ENCODE peak calls at places on chromosomes 16 and 17, in five cellular contexts. A is ascending aorta, Q is prostate gland, K is MM.1S, L is tibial artery. Y is an unnamed sample. For H3K4me1, the result is how much of the 10 kb centered on the place peaks cover.

GRCh38 chr16:89478576-89479221 is 11.7 kb downstream of the ANKRD11 start:
- DNase-seq in K (no peak), L (no peak), Q (no peak), A (no peak), Y (no peak)

GRCh38 chr17:61368832-61369468 is 30.7 kb upstream of the TBX2 start:
- DNase-seq in L (no peak), A (no peak), K (no peak), Q (no peak), Y (peak)

GRCh38 chr17:7840875-7841274 is 6.9 kb downstream of the KDM6B start:
- DNase-seq in L (peak), Q (no peak), A (no peak), K (no peak), Y (no peak)

GRCh38 chr17:2243953-2244352 is 59.6 kb downstream of the SMG6 start:
- DNase-seq in Q (no peak), A (peak), L (no peak), K (no peak), Y (no peak)

GRCh38 chr16:30488764-30489595 is 16.4 kb downstream of the ITGAL start:
- DNase-seq in K (no peak), L (no peak), Q (no peak), A (no peak), Y (no peak)

GRCh38 chr17:15123593-15124590 is 141.2 kb downstream of the PMP22 start:
- DNase-seq in Q (no peak), L (no peak), A (no peak), K (no peak), Y (no peak)

GRCh38 chr16:17899141-17899540 is 428.4 kb upstream of the XYLT1 start:
- DNase-seq in Q (no peak), K (no peak), L (no peak), A (no peak), Y (no peak)

GRCh38 chr17:74177018-74177450 is 26.4 kb upstream of the RPL38 start:
- DNase-seq in Q (no peak), L (no peak), K (no peak), A (no peak), Y (no peak)

GRCh38 chr17:79982986-79983385 is 52.7 kb downstream of the TBC1D16 start:
- DNase-seq in K (no peak), L (peak), Q (no peak), A (no peak), Y (peak)

GRCh38 chr16:1193143-1193824 is 31.8 kb downstream of the TPSG1 start:
- DNase-seq in A (no peak), L (no peak), Q (no peak), K (no peak), Y (no peak)

GRCh38 chr16:47213761-47214440 is 70.2 kb upstream of the NETO2 start:
- DNase-seq in L (no peak), Q (no peak), K (no peak), A (no peak), Y (no peak)

GRCh38 chr16:46673320-46674013 is 15.5 kb downstream of the VPS35 start:
- DNase-seq in A (no peak), L (no peak), K (peak), Q (peak), Y (no peak)

GRCh38 chr16:50213939-50214519 is 52.3 kb upstream of the ADCY7 start:
- DNase-seq in A (no peak), L (no peak), K (peak), Q (no peak), Y (no peak)

GRCh38 chr17:32927724-32928526 is at the start of gene TMEM98:
- DNase-seq in Q (no peak), L (no peak), K (peak), A (no peak), Y (peak)

GRCh38 chr16:8996891-8997290 is 33.2 kb upstream of the USP7 start:
- DNase-seq in A (no peak), L (no peak), K (no peak), Q (no peak), Y (no peak)

GRCh38 chr17:60109161-60109560 is 30.4 kb upstream of the HEATR6 start:
- DNase-seq in A (no peak), L (no peak), K (no peak), Q (no peak), Y (no peak)

GRCh38 chr17:57401556-57402488 is 145.5 kb downstream of the MSI2 start:
- DNase-seq in K (no peak), Q (no peak), A (no peak), L (no peak), Y (no peak)

GRCh38 chr17:57354669-57355068 is 98.3 kb downstream of the MSI2 start:
- DNase-seq in L (no peak), A (no peak), K (no peak), Q (no peak), Y (no peak)

GRCh38 chr17:61407211-61407911 is 7.7 kb downstream of the TBX2 start:
- DNase-seq in Q (no peak), L (peak), K (no peak), A (peak), Y (peak)

GRCh38 chr17:16419074-16419928 is 3.9 kb downstream of the TRPV2 start:
- DNase-seq in L (peak), K (no peak), Q (no peak), A (peak), Y (no peak)

GRCh38 chr17:8005357-8005756 is 2.9 kb downstream of the GUCY2D start:
- DNase-seq in A (no peak), L (no peak), K (no peak), Q (no peak), Y (peak)

GRCh38 chr16:15518412-15519351 is 84.3 kb downstream of the BMERB1 start:
- DNase-seq in K (no peak), Q (no peak), L (peak), A (peak), Y (no peak)

GRCh38 chr17:75242461-75243042 is 18.9 kb downstream of the GGA3 start:
- DNase-seq in Q (no peak), A (no peak), L (no peak), K (no peak), Y (no peak)

DNA sequence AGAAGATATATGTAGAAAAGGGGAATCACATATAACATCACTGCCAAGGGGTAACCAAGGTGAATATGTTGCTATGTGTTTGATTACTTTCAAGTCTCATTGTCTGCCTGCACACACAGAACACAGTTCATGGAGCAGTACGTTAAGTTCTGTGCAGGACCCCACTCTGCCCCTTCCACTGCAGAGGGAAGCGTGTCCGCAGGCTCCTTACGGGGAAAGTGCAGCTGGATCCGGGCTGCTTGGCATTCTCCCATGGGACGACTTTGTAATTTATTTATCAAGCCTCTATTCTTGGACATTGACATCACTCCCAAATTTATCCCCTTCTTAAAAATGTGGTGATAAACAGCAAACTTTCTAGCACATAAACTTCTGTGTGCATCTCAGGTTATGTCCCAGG is 226.9 kb downstream of the FOXL1 start:
- DNase-seq in A (no peak), K (no peak), L (no peak), Q (no peak), Y (no peak)
- H3K4me1 ChIP-seq in A (under half), K (under half), L (under half), Q (under half), Y (under half)

DNA sequence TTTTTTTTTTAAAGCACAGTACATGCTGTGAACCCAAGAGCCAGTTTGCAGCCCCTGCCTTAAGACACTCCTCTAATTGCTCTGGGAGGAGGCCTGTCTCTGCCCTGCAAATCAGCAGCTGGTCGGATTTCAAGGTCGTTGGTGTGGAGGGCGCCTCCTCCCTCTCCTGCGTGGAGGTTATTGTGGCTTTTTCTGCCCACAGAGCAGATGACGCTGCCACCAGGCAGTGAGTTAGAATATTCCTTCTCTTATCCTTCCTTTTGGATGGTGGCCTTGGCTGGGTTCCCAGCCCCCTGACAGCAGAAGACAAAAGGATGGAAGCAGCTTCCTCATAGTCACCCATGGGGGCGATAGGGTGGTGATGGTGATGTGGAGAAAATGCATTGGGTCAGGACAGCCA is 131.2 kb downstream of the PRKCB start:
- DNase-seq in A (no peak), L (no peak), Q (no peak), K (no peak), Y (no peak)
- H3K4me3 ChIP-seq in A (no peak), L (no peak), Q (no peak), K (no peak), Y (no peak)

DNA sequence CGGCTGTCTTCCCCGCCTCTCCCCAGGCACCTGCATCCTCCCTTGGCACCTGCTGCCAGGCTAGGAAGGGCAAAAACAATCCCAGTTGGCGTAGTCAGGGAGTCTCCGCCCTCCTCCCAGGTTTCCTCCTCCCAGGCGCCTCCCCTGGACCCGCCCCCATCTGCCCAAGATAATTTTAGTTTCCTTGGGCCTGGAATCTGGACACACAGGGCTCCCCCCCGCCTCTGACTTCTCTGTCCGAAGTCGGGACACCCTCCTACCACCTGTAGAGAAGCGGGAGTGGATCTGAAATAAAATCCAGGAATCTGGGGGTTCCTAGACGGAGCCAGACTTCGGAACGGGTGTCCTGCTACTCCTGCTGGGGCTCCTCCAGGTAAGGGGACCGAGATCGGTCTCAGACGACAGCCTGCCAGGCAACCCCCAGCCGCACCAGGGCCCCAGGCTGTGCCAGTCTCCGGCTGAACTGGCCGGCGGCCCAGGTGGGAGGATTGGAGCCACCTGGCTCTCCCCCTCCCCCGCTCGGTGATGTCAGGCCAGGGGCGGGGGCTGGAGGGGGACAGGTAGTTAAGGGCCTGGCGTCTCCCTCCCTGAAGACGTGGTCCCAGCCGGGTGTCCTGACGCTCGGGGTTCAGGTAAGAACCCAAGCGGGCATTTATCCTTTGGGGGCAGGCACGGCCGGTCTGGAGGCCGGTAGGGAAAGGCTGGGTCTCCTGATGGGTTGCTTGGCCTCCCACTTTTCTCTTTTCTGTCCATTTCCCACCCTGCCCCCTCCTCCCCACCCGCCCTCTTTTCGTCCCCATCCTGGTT is at the start of gene GRB7:
- DNase-seq in L (no peak), K (peak), A (no peak), Q (peak), Y (peak)
- TF ChIP-seq CTCF in L (no peak), K (no peak), A (no peak), Q (no peak), Y (no peak)

DNA sequence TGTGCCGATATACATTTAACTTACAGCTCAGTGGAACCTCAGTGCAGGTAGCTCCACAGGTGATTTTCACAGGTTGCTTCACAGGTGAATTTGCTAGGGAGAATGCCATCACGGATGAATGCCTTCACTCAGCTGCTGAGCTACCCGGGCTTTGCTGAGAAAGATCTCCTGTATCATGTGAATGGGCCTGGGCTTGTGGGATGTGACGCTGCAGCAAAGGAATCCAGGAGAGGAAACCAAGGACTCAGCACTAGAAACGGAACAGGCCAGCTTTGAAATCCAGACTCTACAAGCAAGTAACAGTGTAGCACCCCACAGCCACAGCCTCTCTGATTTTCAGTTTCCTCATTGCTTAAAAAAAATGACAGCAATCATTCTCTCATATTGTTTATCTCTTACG is 271.4 kb upstream of the MAF start:
- DNase-seq in A (no peak), L (no peak), K (no peak), Q (no peak), Y (no peak)
- H3K4me1 ChIP-seq in A (under half), L (under half), K (under half), Q (under half), Y (under half)

GRCh38 chr16:65547799-65548446 is 426.1 kb upstream of the CDH11 start:
- DNase-seq in L (no peak), Q (no peak), A (no peak), K (no peak), Y (no peak)
- H3K4me3 ChIP-seq in L (no peak), Q (no peak), A (no peak), K (no peak), Y (no peak)

GRCh38 chr17:36623281-36623680 is 21.9 kb downstream of the MRM1 start:
- DNase-seq in K (no peak), Q (no peak), A (no peak), L (no peak), Y (no peak)
- TF ChIP-seq CTCF in K (no peak), Q (no peak), A (no peak), L (no peak), Y (no peak)

DNA sequence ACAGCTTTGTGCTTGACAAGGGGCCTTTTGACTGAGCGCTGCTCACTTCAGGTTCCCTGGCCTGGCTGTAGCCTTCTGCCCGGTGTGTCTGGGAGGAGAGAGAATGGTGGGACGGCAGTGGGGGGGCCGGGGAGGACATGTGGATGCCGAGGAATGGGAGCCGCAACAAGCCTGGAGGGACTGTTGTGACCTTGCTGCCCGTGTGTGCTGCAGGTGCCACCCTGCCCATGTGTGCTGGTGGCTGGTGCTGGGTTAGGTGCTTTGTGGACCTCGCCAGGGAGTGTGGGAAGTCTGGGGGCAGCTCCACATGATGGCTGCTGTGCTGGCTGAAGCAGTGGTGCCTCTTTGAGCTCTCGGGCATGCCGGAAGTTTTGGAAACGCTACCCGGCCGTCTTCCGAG is 132.1 kb downstream of the LAT start:
- DNase-seq in L (no peak), K (no peak), Q (no peak), A (no peak), Y (no peak)
- H3K4me1 ChIP-seq in L (under half), K (under half), Q (under half), A (under half), Y (under half)

DNA sequence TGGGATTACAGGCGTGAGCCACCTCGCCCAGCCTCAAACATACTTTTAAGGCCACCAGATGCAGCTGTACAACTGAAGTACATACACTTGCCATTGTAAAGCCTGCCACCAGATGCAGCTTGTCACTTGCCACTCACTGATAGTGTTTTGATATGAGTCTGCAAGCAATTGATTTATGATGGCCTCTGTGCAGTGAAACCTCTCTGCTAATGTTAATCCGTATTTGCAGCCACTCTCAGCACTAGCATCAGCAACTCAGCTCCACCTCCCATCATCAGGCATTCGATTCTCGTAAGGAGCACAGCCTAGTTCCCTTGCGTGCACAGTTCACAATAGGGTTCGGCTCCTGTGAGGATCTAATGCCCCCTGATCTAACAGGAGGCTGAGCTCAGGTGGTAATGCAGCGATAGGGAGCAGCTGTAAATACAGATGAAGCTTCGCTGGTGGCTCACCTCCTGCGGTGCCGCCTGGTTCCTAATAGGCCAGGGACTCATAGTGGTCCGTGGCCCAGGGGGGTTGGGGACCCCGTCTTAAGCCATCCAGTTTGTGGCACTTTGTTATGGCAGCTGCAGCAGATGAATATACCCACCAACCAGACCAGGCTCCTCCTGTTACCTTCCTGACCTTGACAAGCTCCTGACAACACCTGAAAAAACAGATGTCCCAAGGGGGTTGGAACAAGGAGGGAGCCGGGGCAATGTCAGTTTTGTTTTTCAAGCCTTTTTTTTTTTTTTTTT is 1.3 kb upstream of the HERPUD1 start:
- DNase-seq in A (no peak), K (peak), Q (no peak), L (peak), Y (no peak)
- H3K4me3 ChIP-seq in A (peak), K (peak), Q (no peak), L (no peak), Y (no peak)

GRCh38 chr17:41579484-41580243 is 7.0 kb downstream of the KRT14 start:
- DNase-seq in Q (peak), K (peak), L (peak), A (peak), Y (peak)
- TF ChIP-seq CTCF in Q (peak), K (peak), L (peak), A (peak), Y (peak)

Y was measured in upper lobe of right lung.